ENCODE peak calls at places on chromosome 16, in seven cellular contexts. One of them, this sample, is unnamed. For H3K9me3 and H3K4me1, the result is how much of the 10 kb centered on the place peaks cover.

GRCh38 chr16:4135537-4135936 is 19.3 kb upstream of the ADCY9 start:
- DNase-seq in transverse colon: no peak
- DNase-seq in ovary: no peak
- DNase-seq in psoas muscle: no peak
- DNase-seq in H9: no peak
- DNase-seq in heart left ventricle: no peak
- DNase-seq in mucosa of descending colon: no peak
- DNase-seq in this sample: no peak

GRCh38 chr16:20763461-20764232 is at the start of gene ACSM3:
- DNase-seq in mucosa of descending colon: peak
- DNase-seq in H9: peak
- DNase-seq in transverse colon: peak
- DNase-seq in heart left ventricle: no peak
- DNase-seq in psoas muscle: no peak
- DNase-seq in ovary: peak
- DNase-seq in this sample: peak

GRCh38 chr16:53156516-53156915 is 101.7 kb downstream of the CHD9 start:
- DNase-seq in ovary: no peak
- DNase-seq in heart left ventricle: no peak
- DNase-seq in psoas muscle: no peak
- DNase-seq in mucosa of descending colon: no peak
- DNase-seq in H9: no peak
- DNase-seq in transverse colon: no peak
- DNase-seq in this sample: no peak

GRCh38 chr16:50460538-50461399 is 87.4 kb upstream of the NKD1 start:
- DNase-seq in heart left ventricle: no peak
- DNase-seq in transverse colon: no peak
- DNase-seq in psoas muscle: no peak
- DNase-seq in mucosa of descending colon: no peak
- DNase-seq in H9: no peak
- DNase-seq in ovary: no peak
- DNase-seq in this sample: no peak

GRCh38 chr16:16042076-16042475 is 92.7 kb downstream of the ABCC1 start:
- DNase-seq in heart left ventricle: peak
- DNase-seq in mucosa of descending colon: no peak
- DNase-seq in ovary: no peak
- DNase-seq in H9: no peak
- DNase-seq in transverse colon: no peak
- DNase-seq in psoas muscle: no peak
- DNase-seq in this sample: no peak

GRCh38 chr16:55498101-55498500 is 10.8 kb upstream of the LPCAT2 start:
- DNase-seq in psoas muscle: no peak
- DNase-seq in ovary: no peak
- DNase-seq in mucosa of descending colon: no peak
- DNase-seq in transverse colon: no peak
- DNase-seq in heart left ventricle: no peak
- DNase-seq in H9: no peak
- DNase-seq in this sample: no peak

GRCh38 chr16:67229906-67230808 is 3.2 kb downstream of the TMEM208 start:
- DNase-seq in H9: no peak
- DNase-seq in ovary: no peak
- DNase-seq in heart left ventricle: peak
- DNase-seq in psoas muscle: peak
- DNase-seq in transverse colon: no peak
- DNase-seq in mucosa of descending colon: no peak
- DNase-seq in this sample: no peak

GRCh38 chr16:60261425-60261824 is 1527.3 kb upstream of the GOT2 start:
- DNase-seq in transverse colon: no peak
- DNase-seq in psoas muscle: no peak
- DNase-seq in ovary: no peak
- DNase-seq in H9: no peak
- DNase-seq in mucosa of descending colon: no peak
- DNase-seq in heart left ventricle: no peak
- DNase-seq in this sample: no peak

GRCh38 chr16:28298511-28298878 is 6.2 kb downstream of the SBK1 start:
- DNase-seq in psoas muscle: no peak
- DNase-seq in H9: peak
- DNase-seq in mucosa of descending colon: no peak
- DNase-seq in transverse colon: no peak
- DNase-seq in heart left ventricle: no peak
- DNase-seq in ovary: no peak
- DNase-seq in this sample: no peak

GRCh38 chr16:10080031-10080772 is 102.0 kb downstream of the GRIN2A start:
- DNase-seq in ovary: no peak
- DNase-seq in psoas muscle: no peak
- DNase-seq in H9: no peak
- DNase-seq in transverse colon: no peak
- DNase-seq in mucosa of descending colon: peak
- DNase-seq in heart left ventricle: peak
- DNase-seq in this sample: peak

GRCh38 chr16:28932339-28933141 is 769 bp downstream of the CD19 start:
- DNase-seq in mucosa of descending colon: no peak
- DNase-seq in heart left ventricle: no peak
- DNase-seq in H9: no peak
- DNase-seq in transverse colon: no peak
- DNase-seq in ovary: no peak
- DNase-seq in psoas muscle: no peak
- DNase-seq in this sample: no peak

GRCh38 chr16:66399031-66399430 is 28.1 kb upstream of the BEAN1 start:
- DNase-seq in ovary: no peak
- DNase-seq in H9: no peak
- DNase-seq in mucosa of descending colon: no peak
- DNase-seq in transverse colon: no peak
- DNase-seq in psoas muscle: no peak
- DNase-seq in heart left ventricle: no peak
- DNase-seq in this sample: no peak

GRCh38 chr16:77849640-77850258 is 61.4 kb downstream of the VAT1L start:
- DNase-seq in mucosa of descending colon: no peak
- DNase-seq in psoas muscle: no peak
- DNase-seq in ovary: no peak
- DNase-seq in heart left ventricle: peak
- DNase-seq in transverse colon: no peak
- DNase-seq in H9: no peak
- DNase-seq in this sample: no peak

GRCh38 chr16:75256059-75256870 is 4.8 kb upstream of the BCAR1 start:
- DNase-seq in heart left ventricle: peak
- DNase-seq in ovary: peak
- DNase-seq in transverse colon: no peak
- DNase-seq in psoas muscle: peak
- DNase-seq in mucosa of descending colon: no peak
- DNase-seq in H9: peak
- DNase-seq in this sample: peak

GRCh38 chr16:58492735-58493134 is 7.2 kb upstream of the NDRG4 start:
- DNase-seq in heart left ventricle: peak
- DNase-seq in transverse colon: no peak
- DNase-seq in ovary: no peak
- DNase-seq in mucosa of descending colon: no peak
- DNase-seq in H9: peak
- DNase-seq in psoas muscle: no peak
- DNase-seq in this sample: no peak

GRCh38 chr16:51553910-51554309 is 402.8 kb upstream of the SALL1 start:
- DNase-seq in psoas muscle: no peak
- DNase-seq in ovary: no peak
- DNase-seq in mucosa of descending colon: no peak
- DNase-seq in H9: no peak
- DNase-seq in transverse colon: no peak
- DNase-seq in heart left ventricle: no peak
- DNase-seq in this sample: no peak

GRCh38 chr16:77009453-77009852 is 181.5 kb upstream of the MON1B start:
- DNase-seq in H9: no peak
- DNase-seq in mucosa of descending colon: no peak
- DNase-seq in heart left ventricle: no peak
- DNase-seq in ovary: no peak
- DNase-seq in psoas muscle: no peak
- DNase-seq in transverse colon: no peak
- DNase-seq in this sample: no peak

GRCh38 chr16:86517652-86518258 is 7.4 kb downstream of the FOXF1 start:
- DNase-seq in transverse colon: peak
- DNase-seq in mucosa of descending colon: peak
- DNase-seq in ovary: no peak
- DNase-seq in heart left ventricle: peak
- DNase-seq in H9: peak
- DNase-seq in psoas muscle: peak
- DNase-seq in this sample: no peak

GRCh38 chr16:27628216-27628945 is 78.4 kb downstream of the KATNIP start:
- DNase-seq in ovary: peak
- DNase-seq in heart left ventricle: no peak
- DNase-seq in transverse colon: peak
- DNase-seq in psoas muscle: no peak
- DNase-seq in H9: no peak
- DNase-seq in mucosa of descending colon: peak
- DNase-seq in this sample: no peak

GRCh38 chr16:30649725-30650368 is 913 bp upstream of the PRR14 start:
- DNase-seq in ovary: no peak
- DNase-seq in psoas muscle: no peak
- DNase-seq in mucosa of descending colon: no peak
- DNase-seq in transverse colon: no peak
- DNase-seq in H9: no peak
- DNase-seq in heart left ventricle: no peak
- DNase-seq in this sample: peak

GRCh38 chr16:68577352-68577853 is 38.3 kb downstream of the ZFP90 start:
- DNase-seq in ovary: no peak
- DNase-seq in H9: no peak
- DNase-seq in transverse colon: no peak
- DNase-seq in heart left ventricle: no peak
- DNase-seq in psoas muscle: no peak
- DNase-seq in mucosa of descending colon: no peak
- DNase-seq in this sample: no peak
- H3K9me3 ChIP-seq in ovary: under half
- H3K9me3 ChIP-seq in H9: under half
- H3K9me3 ChIP-seq in transverse colon: under half
- H3K9me3 ChIP-seq in heart left ventricle: half or more
- H3K9me3 ChIP-seq in psoas muscle: half or more
- H3K9me3 ChIP-seq in mucosa of descending colon: half or more
- H3K9me3 ChIP-seq in this sample: under half

DNA sequence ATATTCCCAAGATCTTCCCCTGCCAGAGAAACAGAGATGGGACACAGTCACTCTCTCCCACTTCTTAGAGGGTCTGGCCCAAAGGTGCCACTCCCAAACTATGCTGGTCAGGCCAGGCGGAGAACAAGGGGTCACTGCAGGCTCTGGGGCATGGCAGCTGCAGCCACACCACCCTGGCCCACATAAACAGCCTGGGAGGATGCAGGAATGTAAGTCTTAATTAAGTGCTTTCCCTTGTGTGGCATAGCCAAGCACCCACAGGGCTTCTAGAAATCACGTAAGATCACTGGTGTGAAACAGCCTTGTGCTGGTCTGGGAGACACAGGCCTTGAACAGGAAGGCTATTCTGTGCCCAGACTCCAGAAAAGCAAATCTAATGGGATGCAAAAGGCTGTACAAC is 31.5 kb downstream of the ABCC12 start:
- DNase-seq in psoas muscle: no peak
- DNase-seq in H9: no peak
- DNase-seq in mucosa of descending colon: no peak
- DNase-seq in heart left ventricle: no peak
- DNase-seq in transverse colon: no peak
- DNase-seq in ovary: no peak
- DNase-seq in this sample: no peak
- TF ChIP-seq CTCF in psoas muscle: no peak
- TF ChIP-seq CTCF in H9: no peak
- TF ChIP-seq CTCF in mucosa of descending colon: no peak
- TF ChIP-seq CTCF in heart left ventricle: no peak
- TF ChIP-seq CTCF in transverse colon: no peak
- TF ChIP-seq CTCF in ovary: no peak
- TF ChIP-seq CTCF in this sample: no peak

GRCh38 chr16:11627292-11627663 is 40.6 kb upstream of the LITAF start:
- DNase-seq in ovary: no peak
- DNase-seq in mucosa of descending colon: no peak
- DNase-seq in transverse colon: no peak
- DNase-seq in H9: no peak
- DNase-seq in psoas muscle: no peak
- DNase-seq in heart left ventricle: no peak
- DNase-seq in this sample: no peak

GRCh38 chr16:11625769-11626168 is 39.0 kb upstream of the LITAF start:
- DNase-seq in psoas muscle: no peak
- DNase-seq in mucosa of descending colon: no peak
- DNase-seq in transverse colon: no peak
- DNase-seq in H9: no peak
- DNase-seq in ovary: no peak
- DNase-seq in heart left ventricle: no peak
- DNase-seq in this sample: no peak

GRCh38 chr16:11624645-11625607 is 38.2 kb upstream of the LITAF start:
- DNase-seq in psoas muscle: no peak
- DNase-seq in transverse colon: no peak
- DNase-seq in heart left ventricle: no peak
- DNase-seq in mucosa of descending colon: no peak
- DNase-seq in H9: no peak
- DNase-seq in ovary: no peak
- DNase-seq in this sample: no peak

GRCh38 chr16:11627822-11628457 is 40.3 kb upstream of the SNN start:
- DNase-seq in psoas muscle: no peak
- DNase-seq in H9: no peak
- DNase-seq in ovary: no peak
- DNase-seq in heart left ventricle: no peak
- DNase-seq in transverse colon: no peak
- DNase-seq in mucosa of descending colon: no peak
- DNase-seq in this sample: no peak

DNA sequence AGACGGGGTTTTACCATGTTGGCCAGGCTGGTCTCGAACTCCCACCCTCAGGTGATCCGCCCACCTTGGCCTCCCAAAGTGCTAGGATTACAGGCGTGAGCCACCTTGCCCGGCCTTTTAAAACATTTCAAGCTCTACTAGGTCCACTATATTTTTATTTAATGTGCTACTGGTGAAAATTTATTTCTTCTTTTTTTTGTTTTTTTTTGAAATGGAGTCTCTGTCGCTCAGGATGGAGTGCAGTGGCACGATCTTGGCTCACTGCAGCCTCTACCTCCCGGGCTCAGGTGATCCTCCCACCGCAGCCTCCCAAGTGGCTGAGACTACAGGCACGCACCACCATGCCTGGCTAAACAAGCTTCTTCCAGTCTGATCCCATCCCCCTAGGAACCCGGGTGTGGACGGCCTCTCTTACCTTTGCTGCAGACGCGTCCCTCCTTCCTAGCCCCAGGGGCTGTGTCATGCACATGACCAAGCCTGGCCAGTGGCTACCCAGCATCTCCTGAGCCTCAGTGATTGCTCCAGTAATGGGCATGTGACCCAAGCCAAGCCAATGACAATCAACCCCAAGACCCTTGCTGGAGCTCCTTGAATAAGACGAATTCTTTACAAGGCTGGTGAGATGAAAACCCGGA is 40.1 kb upstream of the LITAF start:
- DNase-seq in transverse colon: no peak
- DNase-seq in heart left ventricle: no peak
- DNase-seq in ovary: no peak
- DNase-seq in psoas muscle: no peak
- DNase-seq in H9: no peak
- DNase-seq in mucosa of descending colon: no peak
- DNase-seq in this sample: no peak
- H3K4me1 ChIP-seq in transverse colon: under half
- H3K4me1 ChIP-seq in heart left ventricle: under half
- H3K4me1 ChIP-seq in ovary: under half
- H3K4me1 ChIP-seq in psoas muscle: under half
- H3K4me1 ChIP-seq in H9: under half
- H3K4me1 ChIP-seq in mucosa of descending colon: under half
- H3K4me1 ChIP-seq in this sample: under half

DNA sequence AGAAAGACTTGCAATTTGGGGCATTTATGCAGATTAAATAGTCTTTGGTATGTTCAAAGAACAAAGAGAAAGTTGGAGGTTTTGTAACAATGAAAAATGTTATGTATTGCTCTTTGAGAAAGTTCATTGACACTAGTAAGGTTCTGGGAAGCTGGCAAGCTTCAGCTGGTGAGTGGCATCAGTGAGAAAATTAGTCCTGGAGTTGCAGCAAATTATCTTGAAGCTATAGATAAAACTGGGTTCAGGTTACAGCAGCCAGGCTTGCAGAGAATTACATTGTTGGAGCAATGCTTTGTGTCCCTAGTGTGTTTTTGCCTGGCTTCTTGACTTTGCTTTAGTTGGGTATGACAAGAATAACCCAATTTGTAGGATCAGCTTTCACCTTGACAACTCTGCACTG is 221.2 kb downstream of the CDH13 start:
- DNase-seq in transverse colon: no peak
- DNase-seq in H9: no peak
- DNase-seq in mucosa of descending colon: no peak
- DNase-seq in heart left ventricle: no peak
- DNase-seq in psoas muscle: no peak
- DNase-seq in ovary: no peak
- DNase-seq in this sample: no peak
- H3K9me3 ChIP-seq in transverse colon: under half
- H3K9me3 ChIP-seq in H9: under half
- H3K9me3 ChIP-seq in mucosa of descending colon: under half
- H3K9me3 ChIP-seq in heart left ventricle: under half
- H3K9me3 ChIP-seq in psoas muscle: under half
- H3K9me3 ChIP-seq in ovary: under half
- H3K9me3 ChIP-seq in this sample: under half

This sample was measured in pancreas.